ENCODE peak calls at places on chromosomes 11 and 22, in seven cellular contexts. One of them, this sample, is unnamed.

GRCh38 chr11:6269994-6270393 is 10.4 kb downstream of the CCKBR start:
- DNase-seq in WTC11: peak
- DNase-seq in left lung: no peak
- DNase-seq in cardiac fibroblast: no peak
- DNase-seq in esophagus squamous epithelium: no peak
- DNase-seq in fibroblast of pulmonary artery: no peak
- DNase-seq in dorsolateral prefrontal cortex: no peak
- DNase-seq in this sample: no peak

GRCh38 chr22:17910561-17911311 is 113.6 kb downstream of the MICAL3 start:
- DNase-seq in fibroblast of pulmonary artery: peak
- DNase-seq in cardiac fibroblast: peak
- DNase-seq in WTC11: peak
- DNase-seq in esophagus squamous epithelium: no peak
- DNase-seq in dorsolateral prefrontal cortex: peak
- DNase-seq in left lung: peak
- DNase-seq in this sample: no peak

GRCh38 chr11:92432515-92432914 is 207.9 kb downstream of the FAT3 start:
- DNase-seq in fibroblast of pulmonary artery: no peak
- DNase-seq in esophagus squamous epithelium: no peak
- DNase-seq in left lung: no peak
- DNase-seq in dorsolateral prefrontal cortex: no peak
- DNase-seq in WTC11: no peak
- DNase-seq in cardiac fibroblast: no peak
- DNase-seq in this sample: no peak

GRCh38 chr22:21921184-21921721 is 31.4 kb downstream of the PPM1F start:
- DNase-seq in dorsolateral prefrontal cortex: no peak
- DNase-seq in left lung: no peak
- DNase-seq in WTC11: peak
- DNase-seq in fibroblast of pulmonary artery: no peak
- DNase-seq in esophagus squamous epithelium: no peak
- DNase-seq in cardiac fibroblast: no peak
- DNase-seq in this sample: no peak

GRCh38 chr22:18974477-18975180 is 38.5 kb upstream of the PRODH start:
- DNase-seq in left lung: no peak
- DNase-seq in esophagus squamous epithelium: no peak
- DNase-seq in dorsolateral prefrontal cortex: no peak
- DNase-seq in fibroblast of pulmonary artery: no peak
- DNase-seq in WTC11: no peak
- DNase-seq in cardiac fibroblast: no peak
- DNase-seq in this sample: no peak

GRCh38 chr11:21104641-21105040 is 435.3 kb downstream of the NELL1 start:
- DNase-seq in left lung: no peak
- DNase-seq in WTC11: no peak
- DNase-seq in cardiac fibroblast: no peak
- DNase-seq in fibroblast of pulmonary artery: no peak
- DNase-seq in esophagus squamous epithelium: no peak
- DNase-seq in dorsolateral prefrontal cortex: no peak
- DNase-seq in this sample: no peak

GRCh38 chr11:114317738-114318137 is 21.5 kb downstream of the NNMT start:
- DNase-seq in fibroblast of pulmonary artery: peak
- DNase-seq in left lung: no peak
- DNase-seq in esophagus squamous epithelium: no peak
- DNase-seq in dorsolateral prefrontal cortex: no peak
- DNase-seq in WTC11: peak
- DNase-seq in cardiac fibroblast: peak
- DNase-seq in this sample: no peak

GRCh38 chr11:69799582-69799981 is 19.6 kb downstream of the FGF3 start:
- DNase-seq in left lung: no peak
- DNase-seq in cardiac fibroblast: peak
- DNase-seq in esophagus squamous epithelium: no peak
- DNase-seq in WTC11: no peak
- DNase-seq in dorsolateral prefrontal cortex: no peak
- DNase-seq in fibroblast of pulmonary artery: peak
- DNase-seq in this sample: no peak

GRCh38 chr11:10017050-10017449 is 277.0 kb downstream of the SBF2 start:
- DNase-seq in fibroblast of pulmonary artery: no peak
- DNase-seq in left lung: no peak
- DNase-seq in cardiac fibroblast: no peak
- DNase-seq in dorsolateral prefrontal cortex: no peak
- DNase-seq in WTC11: no peak
- DNase-seq in esophagus squamous epithelium: no peak
- DNase-seq in this sample: no peak

GRCh38 chr11:10012068-10012467 is 282.0 kb downstream of the SBF2 start:
- DNase-seq in WTC11: no peak
- DNase-seq in left lung: no peak
- DNase-seq in dorsolateral prefrontal cortex: no peak
- DNase-seq in cardiac fibroblast: no peak
- DNase-seq in fibroblast of pulmonary artery: no peak
- DNase-seq in esophagus squamous epithelium: no peak
- DNase-seq in this sample: no peak
- TF ChIP-seq CTCF in WTC11: no peak
- TF ChIP-seq CTCF in left lung: no peak
- TF ChIP-seq CTCF in dorsolateral prefrontal cortex: no peak
- TF ChIP-seq CTCF in cardiac fibroblast: no peak
- TF ChIP-seq CTCF in fibroblast of pulmonary artery: no peak
- TF ChIP-seq CTCF in esophagus squamous epithelium: no peak
- TF ChIP-seq CTCF in this sample: no peak

GRCh38 chr22:50607366-50608020 is 6.9 kb downstream of the MAPK8IP2 start:
- DNase-seq in WTC11: no peak
- DNase-seq in dorsolateral prefrontal cortex: no peak
- DNase-seq in left lung: no peak
- DNase-seq in esophagus squamous epithelium: no peak
- DNase-seq in cardiac fibroblast: no peak
- DNase-seq in fibroblast of pulmonary artery: no peak
- DNase-seq in this sample: no peak

GRCh38 chr22:50606561-50607365 is 6.2 kb downstream of the MAPK8IP2 start:
- DNase-seq in cardiac fibroblast: no peak
- DNase-seq in WTC11: no peak
- DNase-seq in fibroblast of pulmonary artery: no peak
- DNase-seq in esophagus squamous epithelium: no peak
- DNase-seq in left lung: no peak
- DNase-seq in dorsolateral prefrontal cortex: no peak
- DNase-seq in this sample: no peak

GRCh38 chr22:50605349-50606074 is 4.9 kb downstream of the MAPK8IP2 start:
- DNase-seq in cardiac fibroblast: no peak
- DNase-seq in dorsolateral prefrontal cortex: no peak
- DNase-seq in esophagus squamous epithelium: no peak
- DNase-seq in left lung: no peak
- DNase-seq in fibroblast of pulmonary artery: no peak
- DNase-seq in WTC11: no peak
- DNase-seq in this sample: no peak

GRCh38 chr22:50604623-50605348 is 4.2 kb downstream of the MAPK8IP2 start:
- DNase-seq in fibroblast of pulmonary artery: no peak
- DNase-seq in WTC11: no peak
- DNase-seq in left lung: no peak
- DNase-seq in esophagus squamous epithelium: no peak
- DNase-seq in dorsolateral prefrontal cortex: no peak
- DNase-seq in cardiac fibroblast: no peak
- DNase-seq in this sample: no peak

DNA sequence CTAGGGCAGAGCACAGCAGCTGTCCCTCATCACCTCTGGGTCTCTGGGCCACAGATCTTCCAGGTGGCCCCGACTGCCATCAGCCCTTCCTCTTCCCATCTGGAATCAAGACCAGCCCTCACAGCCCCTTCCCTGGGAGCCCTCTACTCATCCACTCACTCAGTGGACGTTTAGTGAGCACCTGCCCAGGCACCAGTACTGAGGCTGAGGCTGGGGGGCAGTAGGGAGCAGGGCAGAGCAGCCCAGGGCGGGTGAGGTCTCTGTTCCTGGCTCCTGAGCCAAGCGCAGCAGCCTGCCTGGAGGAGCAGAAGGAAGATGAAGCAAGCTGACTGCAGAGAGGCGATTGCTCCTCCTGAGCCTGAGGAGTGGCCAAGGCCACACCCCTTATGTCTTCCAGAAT is 5.5 kb downstream of the MAPK8IP2 start:
- DNase-seq in esophagus squamous epithelium: no peak
- DNase-seq in dorsolateral prefrontal cortex: no peak
- DNase-seq in fibroblast of pulmonary artery: no peak
- DNase-seq in WTC11: no peak
- DNase-seq in left lung: no peak
- DNase-seq in cardiac fibroblast: no peak
- DNase-seq in this sample: no peak
- TF ChIP-seq CTCF in esophagus squamous epithelium: no peak
- TF ChIP-seq CTCF in dorsolateral prefrontal cortex: no peak
- TF ChIP-seq CTCF in fibroblast of pulmonary artery: no peak
- TF ChIP-seq CTCF in WTC11: no peak
- TF ChIP-seq CTCF in left lung: no peak
- TF ChIP-seq CTCF in cardiac fibroblast: no peak
- TF ChIP-seq CTCF in this sample: no peak

DNA sequence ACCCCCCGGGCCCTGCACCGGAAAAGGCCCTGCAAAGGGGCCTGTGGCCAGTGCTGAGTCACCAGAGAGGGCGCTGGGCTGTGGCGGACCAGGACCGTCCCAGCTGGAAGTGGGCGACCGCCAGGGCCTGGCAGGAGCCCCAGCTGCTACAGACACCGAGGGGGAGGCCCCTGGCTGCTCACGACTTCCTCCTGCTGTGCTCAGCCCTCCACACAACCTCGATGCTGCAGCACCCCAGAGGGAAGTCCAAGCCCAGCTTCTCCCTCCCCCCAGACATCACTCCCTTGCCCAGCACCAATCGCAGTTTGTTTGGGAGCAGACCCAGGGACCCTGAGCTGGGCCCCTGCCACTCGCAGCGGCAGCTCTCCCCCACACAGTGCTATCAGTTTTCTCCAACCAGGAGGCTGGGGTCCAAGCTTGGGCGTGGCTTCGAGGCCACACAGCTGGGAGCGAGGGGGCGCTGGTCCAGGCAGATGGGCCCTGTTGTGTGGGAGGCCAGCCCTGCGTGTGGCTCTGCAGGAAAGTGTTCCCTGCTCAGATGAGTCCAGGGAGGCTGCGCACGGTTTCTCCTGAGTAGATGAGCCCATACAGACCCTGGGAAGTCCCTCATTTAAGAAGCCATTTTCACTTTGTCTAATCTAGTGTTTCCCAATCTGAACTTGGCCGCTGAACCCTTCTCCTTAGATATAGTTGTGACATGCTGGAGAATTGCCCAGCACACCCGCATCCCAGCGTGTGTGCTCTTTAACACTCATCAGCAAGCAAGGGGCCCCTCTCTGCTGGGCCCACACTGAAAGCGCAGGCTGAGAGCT is 5.6 kb upstream of the SH3BP1 start:
- DNase-seq in fibroblast of pulmonary artery: peak
- DNase-seq in left lung: peak
- DNase-seq in dorsolateral prefrontal cortex: peak
- DNase-seq in cardiac fibroblast: peak
- DNase-seq in esophagus squamous epithelium: no peak
- DNase-seq in WTC11: peak
- DNase-seq in this sample: no peak
- TF ChIP-seq CTCF in fibroblast of pulmonary artery: no peak
- TF ChIP-seq CTCF in left lung: peak
- TF ChIP-seq CTCF in dorsolateral prefrontal cortex: no peak
- TF ChIP-seq CTCF in cardiac fibroblast: peak
- TF ChIP-seq CTCF in esophagus squamous epithelium: no peak
- TF ChIP-seq CTCF in WTC11: no peak
- TF ChIP-seq CTCF in this sample: no peak

DNA sequence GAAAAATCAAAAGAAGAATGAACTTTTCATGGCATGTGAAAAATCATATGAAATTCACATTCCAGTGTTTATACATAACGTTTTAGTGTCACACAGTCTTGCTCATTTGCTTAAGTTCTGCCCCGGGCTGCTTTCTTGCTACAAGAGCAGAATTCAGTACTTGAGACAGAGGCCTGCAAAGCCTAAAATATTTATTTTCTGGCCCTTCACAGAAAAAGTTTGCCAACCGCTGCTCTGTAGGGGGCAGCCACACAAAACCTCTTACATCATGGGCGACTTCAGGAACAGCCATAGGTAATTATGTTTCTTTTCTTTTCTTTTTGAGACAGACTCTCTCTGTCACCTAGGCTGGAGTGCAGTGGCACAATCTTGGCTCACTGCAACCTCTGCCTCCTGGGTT is 1.0 kb upstream of the ATG2A start:
- DNase-seq in esophagus squamous epithelium: no peak
- DNase-seq in dorsolateral prefrontal cortex: no peak
- DNase-seq in cardiac fibroblast: peak
- DNase-seq in WTC11: no peak
- DNase-seq in left lung: no peak
- DNase-seq in fibroblast of pulmonary artery: peak
- DNase-seq in this sample: no peak
- TF ChIP-seq CTCF in esophagus squamous epithelium: no peak
- TF ChIP-seq CTCF in dorsolateral prefrontal cortex: no peak
- TF ChIP-seq CTCF in cardiac fibroblast: peak
- TF ChIP-seq CTCF in WTC11: no peak
- TF ChIP-seq CTCF in left lung: no peak
- TF ChIP-seq CTCF in fibroblast of pulmonary artery: peak
- TF ChIP-seq CTCF in this sample: peak

GRCh38 chr11:57566035-57566504 is 1.4 kb downstream of the UBE2L6 start:
- DNase-seq in dorsolateral prefrontal cortex: no peak
- DNase-seq in WTC11: no peak
- DNase-seq in fibroblast of pulmonary artery: peak
- DNase-seq in esophagus squamous epithelium: no peak
- DNase-seq in left lung: no peak
- DNase-seq in cardiac fibroblast: peak
- DNase-seq in this sample: no peak
- TF ChIP-seq CTCF in dorsolateral prefrontal cortex: no peak
- TF ChIP-seq CTCF in WTC11: no peak
- TF ChIP-seq CTCF in fibroblast of pulmonary artery: no peak
- TF ChIP-seq CTCF in esophagus squamous epithelium: no peak
- TF ChIP-seq CTCF in left lung: no peak
- TF ChIP-seq CTCF in cardiac fibroblast: no peak
- TF ChIP-seq CTCF in this sample: no peak

GRCh38 chr22:38435010-38435409 is 20.0 kb downstream of the KCNJ4 start:
- DNase-seq in fibroblast of pulmonary artery: no peak
- DNase-seq in esophagus squamous epithelium: no peak
- DNase-seq in cardiac fibroblast: no peak
- DNase-seq in left lung: no peak
- DNase-seq in WTC11: peak
- DNase-seq in dorsolateral prefrontal cortex: no peak
- DNase-seq in this sample: no peak
- TF ChIP-seq CTCF in fibroblast of pulmonary artery: no peak
- TF ChIP-seq CTCF in esophagus squamous epithelium: no peak
- TF ChIP-seq CTCF in cardiac fibroblast: no peak
- TF ChIP-seq CTCF in left lung: no peak
- TF ChIP-seq CTCF in WTC11: peak
- TF ChIP-seq CTCF in dorsolateral prefrontal cortex: no peak
- TF ChIP-seq CTCF in this sample: no peak